ENCODE peak calls at places on chromosomes 16 and 17, in nine cellular contexts. A is upper lobe of right lung, D is heart left ventricle, K is psoas muscle, V is upper lobe of left lung, T is stomach, W is bronchial epithelial cell, Q is A549, E is astrocyte. Y is an unnamed sample.

GRCh38 chr17:43449470-43450202 is 34.1 kb upstream of the DHX8 start:
- DNase-seq in A (no peak), D (no peak), K (no peak), V (peak), T (peak), W (peak), Q (peak), E (no peak), Y (no peak)

GRCh38 chr17:73642659-73643011 is 1.6 kb downstream of the SDK2 start:
- DNase-seq in A (no peak), D (no peak), K (no peak), V (no peak), T (no peak), W (no peak), Q (no peak), E (no peak), Y (no peak)

GRCh38 chr17:65593870-65594584 is 32.6 kb upstream of the AXIN2 start:
- DNase-seq in A (no peak), D (no peak), K (no peak), V (no peak), T (no peak), W (no peak), Q (no peak), E (peak), Y (no peak)

GRCh38 chr17:41486809-41487530 is 2.7 kb downstream of the KRT36 start:
- DNase-seq in A (peak), D (no peak), K (no peak), V (peak), T (peak), W (no peak), Q (no peak), E (no peak), Y (no peak)

GRCh38 chr17:62892069-62892675 is 73.9 kb upstream of the TANC2 start:
- DNase-seq in A (no peak), D (no peak), K (no peak), V (no peak), T (no peak), W (no peak), Q (no peak), E (no peak), Y (no peak)

GRCh38 chr17:42010898-42011516 is 6.2 kb downstream of the DNAJC7 start:
- DNase-seq in A (no peak), D (no peak), K (no peak), V (no peak), T (no peak), W (peak), Q (peak), E (no peak), Y (peak)

GRCh38 chr16:86576591-86577313 is 1.6 kb upstream of the FOXL1 start:
- DNase-seq in A (no peak), D (no peak), K (no peak), V (no peak), T (no peak), W (peak), Q (no peak), E (peak), Y (peak)

GRCh38 chr16:63617047-63617989 is 1504.5 kb downstream of the CDH11 start:
- DNase-seq in A (no peak), D (peak), K (no peak), V (no peak), T (no peak), W (no peak), Q (no peak), E (no peak), Y (no peak)

GRCh38 chr16:85055503-85056210 is 28.1 kb downstream of the KIAA0513 start:
- DNase-seq in A (peak), D (no peak), K (no peak), V (peak), T (peak), W (peak), Q (no peak), E (peak), Y (peak)

GRCh38 chr16:85057212-85057889 is 29.8 kb downstream of the KIAA0513 start:
- DNase-seq in A (no peak), D (no peak), K (no peak), V (no peak), T (peak), W (no peak), Q (peak), E (no peak), Y (no peak)

GRCh38 chr16:85057948-85058347 is 30.4 kb downstream of the KIAA0513 start:
- DNase-seq in A (no peak), D (peak), K (no peak), V (no peak), T (no peak), W (no peak), Q (no peak), E (no peak), Y (no peak)

GRCh38 chr16:85054948-85055502 is 27.4 kb downstream of the KIAA0513 start:
- DNase-seq in A (no peak), D (no peak), K (no peak), V (no peak), T (no peak), W (no peak), Q (no peak), E (no peak), Y (no peak)

DNA sequence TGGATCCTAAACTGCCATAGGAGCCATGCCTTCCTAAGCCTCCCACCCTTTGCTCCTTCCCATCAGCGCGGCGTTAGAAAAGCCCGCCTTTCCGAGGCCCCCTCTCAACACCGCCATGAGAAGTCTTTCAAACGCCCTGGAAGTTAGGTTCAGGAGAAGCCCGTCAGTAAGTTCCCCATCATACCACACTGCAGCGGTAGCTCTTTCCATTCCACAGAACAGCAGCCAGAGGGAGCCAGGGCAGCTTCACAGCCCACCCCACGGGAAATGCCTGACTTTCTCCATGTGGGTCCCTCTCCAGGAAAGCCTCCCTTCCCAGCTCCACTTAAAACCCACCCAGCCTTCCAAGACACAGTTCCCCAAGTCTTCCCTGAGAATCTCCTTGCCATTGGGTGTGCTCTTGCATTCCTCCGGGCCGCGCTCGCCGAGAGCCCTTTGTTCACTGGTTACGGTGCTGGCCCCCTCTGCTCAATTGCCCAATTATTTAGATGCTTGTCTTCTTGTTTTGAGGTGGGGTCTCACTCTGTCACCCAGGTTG is 28.7 kb downstream of the KIAA0513 start:
- DNase-seq in A (no peak), D (no peak), K (no peak), V (no peak), T (no peak), W (no peak), Q (no peak), E (peak), Y (peak)
- TF ChIP-seq CTCF in A (peak), D (peak), K (no peak), V (no peak), T (no peak), W (peak), Q (no peak), E (peak), Y (peak)

GRCh38 chr16:56608043-56608875 is at the start of gene MT2A:
- DNase-seq in A (peak), D (peak), K (peak), V (peak), T (peak), W (peak), Q (peak), E (peak), Y (peak)

GRCh38 chr16:56608876-56609462 is 585 bp downstream of the MT2A start:
- DNase-seq in A (no peak), D (no peak), K (peak), V (no peak), T (no peak), W (peak), Q (no peak), E (no peak), Y (no peak)

GRCh38 chr16:56606071-56606687 is 2.2 kb upstream of the MT2A start:
- DNase-seq in A (no peak), D (no peak), K (peak), V (no peak), T (no peak), W (peak), Q (peak), E (peak), Y (no peak)

GRCh38 chr16:56606688-56607618 is 1.4 kb upstream of the MT2A start:
- DNase-seq in A (peak), D (peak), K (peak), V (peak), T (peak), W (peak), Q (peak), E (peak), Y (peak)

GRCh38 chr16:56607675-56608042 is 725 bp upstream of the MT2A start:
- DNase-seq in A (no peak), D (no peak), K (no peak), V (no peak), T (no peak), W (no peak), Q (no peak), E (no peak), Y (no peak)
- H3K4me3 ChIP-seq in A (peak), D (peak), K (peak), V (no peak), T (peak), W (no peak), Q (peak), E (peak), Y (peak)

GRCh38 chr17:56350592-56350991 is 197.3 kb downstream of the ANKFN1 start:
- DNase-seq in A (no peak), D (no peak), K (no peak), V (no peak), T (no peak), W (no peak), Q (no peak), E (no peak), Y (no peak)

GRCh38 chr17:56351675-56352074 is 198.4 kb downstream of the ANKFN1 start:
- DNase-seq in A (no peak), D (no peak), K (no peak), V (no peak), T (no peak), W (no peak), Q (no peak), E (no peak), Y (no peak)

DNA sequence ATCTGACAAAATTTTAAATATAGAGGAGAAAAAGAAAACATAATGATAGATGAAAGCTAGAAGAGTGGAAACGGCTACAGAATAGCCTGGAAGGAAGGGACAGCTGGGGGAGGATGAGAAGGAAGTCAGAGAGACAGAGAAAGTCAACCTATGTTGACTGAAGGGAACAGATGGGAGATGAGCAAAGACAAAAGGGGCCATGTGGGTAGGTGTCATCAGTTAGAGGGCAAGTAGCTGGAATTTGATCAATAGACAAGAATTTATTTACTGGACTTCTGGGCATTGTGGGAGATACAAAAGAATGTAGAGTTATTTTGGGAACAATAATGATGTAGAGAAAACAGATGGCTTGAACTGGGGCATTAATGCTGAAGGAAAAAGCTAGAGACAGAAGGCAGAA is 194.4 kb downstream of the ANKFN1 start:
- DNase-seq in A (no peak), D (no peak), K (no peak), V (no peak), T (no peak), W (no peak), Q (no peak), E (no peak), Y (no peak)
- TF ChIP-seq CTCF in A (no peak), D (no peak), K (no peak), V (no peak), T (no peak), W (no peak), Q (no peak), E (no peak), Y (no peak)

GRCh38 chr17:14296511-14296910 is 4.4 kb upstream of the HS3ST3B1 start:
- DNase-seq in A (no peak), D (no peak), K (no peak), V (no peak), T (no peak), W (no peak), Q (no peak), E (no peak), Y (no peak)

GRCh38 chr17:14297161-14297851 is 3.6 kb upstream of the HS3ST3B1 start:
- DNase-seq in A (peak), D (peak), K (peak), V (peak), T (peak), W (no peak), Q (peak), E (no peak), Y (peak)

GRCh38 chr17:14299261-14300093 is 1.4 kb upstream of the HS3ST3B1 start:
- DNase-seq in A (peak), D (peak), K (peak), V (peak), T (peak), W (no peak), Q (peak), E (peak), Y (peak)

GRCh38 chr17:14300628-14301278 is at the start of gene HS3ST3B1:
- DNase-seq in A (peak), D (peak), K (peak), V (peak), T (peak), W (peak), Q (peak), E (peak), Y (peak)

GRCh38 chr17:14298221-14298994 is 2.5 kb upstream of the HS3ST3B1 start:
- DNase-seq in A (no peak), D (no peak), K (no peak), V (no peak), T (no peak), W (no peak), Q (no peak), E (no peak), Y (peak)
- H3K4me3 ChIP-seq in A (no peak), D (no peak), K (peak), V (no peak), T (no peak), W (no peak), Q (no peak), E (peak), Y (peak)

Y was measured in fibroblast of mammary gland.